ENCODE peak calls at places on chromosomes 1 and 21, in five cellular contexts. L, C, H, D and B are unnamed samples.

GRCh38 chr1:155859881-155860841 is 794 bp downstream of the SYT11 start:
- DNase-seq in L (peak), C (no peak), H (peak), D (no peak), B (peak)

GRCh38 chr1:153260473-153260979 is 1.0 kb downstream of the LORICRIN start:
- DNase-seq in L (no peak), C (no peak), H (no peak), D (no peak), B (peak)

GRCh38 chr21:39176312-39176711 is 6.9 kb downstream of the PSMG1 start:
- DNase-seq in L (no peak), C (no peak), H (no peak), D (no peak), B (no peak)

GRCh38 chr1:107183011-107183410 is 42.2 kb downstream of the NTNG1 start:
- DNase-seq in L (no peak), C (no peak), H (no peak), D (no peak), B (no peak)

GRCh38 chr1:235199441-235199840 is 38.4 kb upstream of the RBM34 start:
- DNase-seq in L (no peak), C (peak), H (peak), D (no peak), B (no peak)

GRCh38 chr1:223515416-223515815 is 122.2 kb downstream of the CCDC185 start:
- DNase-seq in L (no peak), C (no peak), H (no peak), D (no peak), B (no peak)

GRCh38 chr1:101613549-101613948 is 376.7 kb downstream of the S1PR1 start:
- DNase-seq in L (no peak), C (no peak), H (no peak), D (no peak), B (no peak)

GRCh38 chr1:202210370-202210769 is 16.8 kb downstream of the LGR6 start:
- DNase-seq in L (no peak), C (peak), H (no peak), D (no peak), B (no peak)

GRCh38 chr1:2546515-2547209 is 9.5 kb upstream of the TNFRSF14 start:
- DNase-seq in L (peak), C (peak), H (peak), D (peak), B (peak)

GRCh38 chr1:39901486-39902120 is at the start of gene MYCL:
- DNase-seq in L (peak), C (peak), H (peak), D (no peak), B (peak)

GRCh38 chr1:70358921-70359564 is 4.5 kb upstream of the ANKRD13C start:
- DNase-seq in L (no peak), C (no peak), H (no peak), D (no peak), B (no peak)

GRCh38 chr1:202154766-202155477 is 5.5 kb downstream of the PTPN7 start:
- DNase-seq in L (peak), C (peak), H (peak), D (no peak), B (peak)

GRCh38 chr1:51960262-51960661 is 30.2 kb downstream of the RAB3B start:
- DNase-seq in L (no peak), C (no peak), H (no peak), D (no peak), B (peak)

GRCh38 chr1:82152356-82153281 is 351.9 kb downstream of the ADGRL2 start:
- DNase-seq in L (no peak), C (no peak), H (no peak), D (peak), B (no peak)

GRCh38 chr1:235106457-235106856 is 22.2 kb downstream of the TOMM20 start:
- DNase-seq in L (no peak), C (no peak), H (no peak), D (no peak), B (no peak)

GRCh38 chr21:41530366-41530765 is 22.4 kb upstream of the TMPRSS2 start:
- DNase-seq in L (no peak), C (no peak), H (no peak), D (no peak), B (no peak)

GRCh38 chr1:177983824-177984528 is 14.1 kb upstream of the SEC16B start:
- DNase-seq in L (peak), C (peak), H (peak), D (no peak), B (no peak)

GRCh38 chr1:101128851-101129250 is 103.3 kb upstream of the DPH5 start:
- DNase-seq in L (no peak), C (no peak), H (no peak), D (no peak), B (no peak)

GRCh38 chr1:29878501-29878900 is 642.2 kb downstream of the PTPRU start:
- DNase-seq in L (no peak), C (no peak), H (no peak), D (no peak), B (no peak)

GRCh38 chr1:26281971-26282693 is 2.2 kb downstream of the SH3BGRL3 start:
- DNase-seq in L (no peak), C (no peak), H (no peak), D (no peak), B (peak)

GRCh38 chr1:1081311-1082238 is 7.5 kb upstream of the RNF223 start:
- DNase-seq in L (no peak), C (no peak), H (no peak), D (no peak), B (no peak)

GRCh38 chr1:203286161-203286984 is 18.9 kb upstream of the BTG2 start:
- DNase-seq in L (no peak), C (no peak), H (no peak), D (no peak), B (peak)

GRCh38 chr1:231094421-231094820 is 54.4 kb upstream of the FAM89A start:
- DNase-seq in L (no peak), C (no peak), H (no peak), D (no peak), B (no peak)

GRCh38 chr21:41751621-41752020 is 15.2 kb downstream of the RIPK4 start:
- DNase-seq in L (no peak), C (no peak), H (no peak), D (no peak), B (no peak)

GRCh38 chr1:201143726-201144635 is 10.3 kb downstream of the TMEM9 start:
- DNase-seq in L (no peak), C (no peak), H (no peak), D (no peak), B (no peak)

DNA sequence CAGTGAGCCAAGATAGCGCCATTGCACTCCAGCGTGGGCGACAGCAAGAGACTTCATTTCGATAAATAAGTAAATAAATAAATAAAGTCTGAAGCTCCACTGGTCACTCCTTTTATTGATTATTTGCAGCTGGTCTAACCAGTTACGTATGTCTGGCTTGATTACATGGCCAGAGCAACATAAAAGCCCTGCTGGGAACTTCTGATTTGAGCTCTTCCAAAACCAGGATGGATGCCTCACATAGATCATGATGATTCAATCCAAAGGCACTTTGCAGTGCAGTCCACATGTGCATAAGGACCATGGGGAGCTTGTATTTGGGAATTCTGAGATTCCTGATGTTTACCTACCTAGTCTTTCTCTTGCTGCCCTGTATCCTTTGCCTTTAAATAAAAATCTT is 24.0 kb downstream of the NSUN4 start:
- DNase-seq in L (no peak), C (no peak), H (no peak), D (no peak), B (no peak)
- TF ChIP-seq MAX in L (no peak), C (no peak), H (no peak), D (no peak), B (no peak)

GRCh38 chr1:246052603-246053002 is 454.5 kb downstream of the SMYD3 start:
- DNase-seq in L (no peak), C (no peak), H (no peak), D (no peak), B (no peak)

GRCh38 chr1:246048693-246049092 is 458.4 kb downstream of the SMYD3 start:
- DNase-seq in L (no peak), C (no peak), H (no peak), D (no peak), B (no peak)

DNA sequence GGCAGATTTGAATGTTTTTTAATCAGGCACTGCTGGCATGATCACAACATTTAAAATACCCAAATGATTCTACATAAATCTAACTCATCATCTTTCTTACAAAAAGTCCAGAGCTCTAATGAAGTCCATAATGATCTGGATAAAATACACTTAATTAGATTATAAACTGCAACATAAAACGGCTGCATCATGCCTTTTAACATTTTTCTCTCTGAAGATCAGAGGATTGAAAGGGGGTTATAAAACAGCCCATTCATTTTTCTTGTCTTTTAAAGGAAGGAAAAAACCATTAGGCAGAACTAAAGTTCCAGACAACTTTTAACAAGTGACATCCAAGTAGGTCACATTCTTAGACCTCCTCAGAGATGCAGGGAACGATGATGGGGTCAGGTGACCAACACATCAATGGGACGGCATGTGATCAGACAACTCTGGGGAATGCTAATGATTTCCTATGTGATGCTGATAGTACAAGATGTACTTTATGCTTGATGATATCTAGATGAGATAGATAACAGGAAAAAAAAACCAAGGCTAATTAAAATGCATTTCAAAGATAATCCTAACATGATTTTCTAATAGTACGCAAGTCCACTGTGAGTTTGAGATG is 455.1 kb downstream of the SMYD3 start:
- DNase-seq in L (no peak), C (no peak), H (no peak), D (no peak), B (no peak)
- TF ChIP-seq MYC in L (no peak), C (no peak), H (no peak), D (no peak), B (no peak)

DNA sequence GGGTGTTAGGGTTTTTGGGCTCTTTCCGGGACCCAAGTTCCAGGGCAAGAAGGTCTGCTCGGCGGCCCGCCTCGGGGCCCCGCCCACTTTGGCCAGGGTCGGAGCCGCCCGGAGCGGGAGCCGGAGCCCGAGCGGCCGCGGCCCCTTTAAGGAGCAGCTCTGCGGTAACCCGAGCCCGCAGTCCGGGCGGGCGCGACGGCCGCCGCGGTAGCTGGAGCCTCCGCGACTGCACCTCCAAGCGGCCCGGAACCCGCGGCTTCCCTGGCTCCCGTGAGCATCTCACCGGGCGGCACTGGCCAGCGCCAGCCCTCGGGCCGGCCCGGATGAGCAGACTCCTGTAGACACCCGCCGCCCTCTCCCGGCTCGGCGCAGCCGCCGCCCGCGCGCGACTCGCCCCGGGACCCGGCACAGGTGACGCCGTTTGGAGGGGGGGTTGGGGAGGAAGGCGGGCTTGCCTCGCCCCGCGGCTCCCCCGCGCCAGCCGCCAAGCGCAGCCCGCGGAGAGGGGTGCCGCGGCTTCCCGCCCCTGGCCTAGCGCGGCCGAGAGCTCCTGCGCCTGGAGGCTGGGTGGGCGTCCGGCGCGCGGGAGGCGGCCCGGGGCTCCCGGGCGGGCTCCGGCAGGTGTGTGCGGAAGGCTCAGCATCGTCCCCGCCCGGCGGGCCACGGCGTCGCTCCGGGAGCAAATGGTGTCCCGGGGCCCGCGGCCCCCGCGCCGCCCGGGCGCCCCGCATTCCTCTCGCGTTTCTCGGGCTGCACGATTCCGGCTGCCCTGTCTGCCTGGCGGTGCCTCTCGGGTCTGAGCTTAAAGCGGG is at the start of gene TLCD4:
- DNase-seq in L (peak), C (peak), H (peak), D (no peak), B (peak)
- TF ChIP-seq POLR2A in L (peak), C (peak), H (peak), D (no peak), B (no peak)

GRCh38 chr1:41473738-41474362 is 10.6 kb downstream of the EDN2 start:
- DNase-seq in L (no peak), C (no peak), H (no peak), D (no peak), B (no peak)

GRCh38 chr1:41475859-41476567 is 8.5 kb downstream of the EDN2 start:
- DNase-seq in L (no peak), C (no peak), H (no peak), D (no peak), B (no peak)

GRCh38 chr1:41476807-41477361 is 7.6 kb downstream of the EDN2 start:
- DNase-seq in L (peak), C (no peak), H (no peak), D (no peak), B (peak)

GRCh38 chr1:41475346-41475745 is 9.1 kb downstream of the EDN2 start:
- DNase-seq in L (no peak), C (no peak), H (no peak), D (no peak), B (no peak)

GRCh38 chr1:41474490-41475271 is 9.8 kb downstream of the EDN2 start:
- DNase-seq in L (no peak), C (no peak), H (no peak), D (no peak), B (no peak)
- TF ChIP-seq MAX in L (no peak), C (no peak), H (no peak), D (no peak), B (no peak)

GRCh38 chr1:208500379-208500778 is 256.2 kb upstream of the PLXNA2 start:
- DNase-seq in L (no peak), C (no peak), H (no peak), D (no peak), B (no peak)
- TF ChIP-seq MYC in L (no peak), C (no peak), H (no peak), D (no peak), B (no peak)

GRCh38 chr1:37944091-37944763 is 2.6 kb downstream of the INPP5B start:
- DNase-seq in L (no peak), C (no peak), H (no peak), D (no peak), B (no peak)

GRCh38 chr1:37944816-37945215 is 2.0 kb downstream of the INPP5B start:
- DNase-seq in L (no peak), C (no peak), H (no peak), D (no peak), B (no peak)

GRCh38 chr1:37946703-37947360 is at the start of gene INPP5B:
- DNase-seq in L (peak), C (peak), H (peak), D (peak), B (peak)

GRCh38 chr1:37947364-37947763 is 511 bp upstream of the INPP5B start:
- DNase-seq in L (no peak), C (no peak), H (no peak), D (no peak), B (peak)

DNA sequence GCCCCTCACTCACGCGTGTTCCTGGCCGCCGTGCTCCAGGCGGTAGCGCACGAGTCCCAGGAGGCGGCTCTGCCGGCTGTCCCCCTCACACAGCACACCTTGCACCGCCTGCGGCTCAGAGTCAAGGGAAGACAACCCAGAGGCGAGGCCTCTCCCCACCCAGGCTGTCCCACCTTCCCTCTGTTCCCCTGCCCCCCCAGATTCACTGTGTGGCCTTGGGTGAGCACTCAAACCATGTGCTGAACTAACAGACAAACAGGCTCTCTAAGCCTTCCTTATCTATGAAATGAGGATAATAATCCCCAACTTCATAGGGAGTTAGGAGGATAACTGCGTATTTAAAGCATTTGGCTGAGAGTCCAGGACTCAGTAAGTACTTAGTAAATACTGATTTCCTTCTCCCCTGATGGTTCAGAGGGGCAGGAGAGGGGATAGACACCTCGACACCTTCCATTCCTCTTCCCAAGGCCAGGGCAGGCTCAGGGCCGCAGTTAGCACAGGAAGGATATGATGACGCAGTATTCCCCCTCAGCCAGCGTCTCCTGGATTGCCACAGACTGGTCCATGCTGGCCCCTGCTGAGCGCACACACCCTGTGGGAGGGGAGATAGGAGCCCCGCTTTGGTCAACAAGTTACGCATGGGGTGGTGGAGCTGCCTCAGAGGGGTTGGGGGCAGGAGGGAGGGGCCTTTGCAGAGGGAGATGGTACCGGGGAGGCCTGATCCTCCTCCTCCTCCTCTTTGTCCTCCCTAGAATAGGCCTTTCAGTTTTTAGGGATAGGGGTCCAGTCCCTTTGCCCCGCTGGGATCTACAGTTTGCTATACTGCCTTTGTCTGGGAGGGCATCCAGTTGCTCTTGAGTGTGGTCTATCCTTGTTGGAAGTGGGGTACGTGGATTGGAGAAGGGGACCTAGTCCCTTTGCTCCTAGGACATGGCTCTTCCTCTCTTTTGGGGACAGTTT is 830 bp downstream of the INPP5B start:
- DNase-seq in L (peak), C (peak), H (peak), D (no peak), B (peak)
- TF ChIP-seq POLR2A in L (no peak), C (no peak), H (peak), D (no peak), B (no peak)

GRCh38 chr1:19682257-19682656 is 17.6 kb downstream of the HTR6 start:
- DNase-seq in L (no peak), C (no peak), H (no peak), D (no peak), B (peak)
- TF ChIP-seq MAX in L (no peak), C (no peak), H (no peak), D (no peak), B (no peak)

GRCh38 chr1:92367496-92367895 is 68.6 kb downstream of the RPAP2 start:
- DNase-seq in L (no peak), C (no peak), H (no peak), D (no peak), B (no peak)
- TF ChIP-seq MYC in L (no peak), C (no peak), H (no peak), D (no peak), B (no peak)

GRCh38 chr1:42941640-42942330 is 16.9 kb downstream of the SLC2A1 start:
- DNase-seq in L (no peak), C (peak), H (peak), D (no peak), B (no peak)
- TF ChIP-seq POLR2A in L (no peak), C (no peak), H (no peak), D (no peak), B (no peak)